ENCODE peak calls at places on chromosomes 4 and X, in seven cellular contexts. V is breast epithelium, D is H1, J is IMR-90, C is cardiac muscle cell, X is heart left ventricle, H is uterus. Q is an unnamed sample.

GRCh38 chrX:154142386-154142785 is 1.7 kb upstream of the OPN1LW start:
- DNase-seq in H (peak; percentile 40), C (no peak), X (no peak), D (no peak), J (no peak), V (no peak), Q (no peak)

GRCh38 chrX:103398321-103398937 is 22.1 kb downstream of the BEX3 start:
- DNase-seq in D (no peak), V (no peak), J (peak; percentile 86), X (no peak), H (no peak), C (no peak), Q (no peak)

GRCh38 chr4:176964116-176964691 is 171.5 kb upstream of the VEGFC start:
- DNase-seq in H (no peak), D (peak; percentile 63), V (no peak), J (no peak), C (no peak), X (no peak), Q (no peak)

GRCh38 chrX:11968470-11968869 is 169.8 kb upstream of the FRMPD4 start:
- DNase-seq in X (no peak), C (no peak), J (peak; percentile 21), H (no peak), D (no peak), V (no peak), Q (no peak)

GRCh38 chr4:8225704-8226443 is 26.8 kb downstream of the SH3TC1 start:
- DNase-seq in V (no peak), C (no peak), H (no peak), J (no peak), D (no peak), X (peak; percentile 40), Q (no peak)

GRCh38 chr4:89171176-89171575 is 59.8 kb downstream of the TIGD2 start:
- DNase-seq in X (no peak), C (no peak), H (no peak), D (no peak), J (no peak), V (no peak), Q (no peak)

GRCh38 chr4:67934628-67935027 is 28.7 kb downstream of the TMPRSS11A start:
- DNase-seq in V (no peak), C (no peak), J (no peak), D (no peak), H (no peak), X (no peak), Q (no peak)

GRCh38 chr4:177505171-177505615 is 63.0 kb upstream of the AGA start:
- DNase-seq in J (no peak), D (peak; percentile 76), X (no peak), C (no peak), H (no peak), V (no peak), Q (no peak)

GRCh38 chr4:47852121-47852520 is 14.3 kb upstream of the CORIN start:
- DNase-seq in D (no peak), H (peak; percentile 39), J (peak; percentile 92), C (no peak), X (no peak), V (no peak), Q (no peak)

GRCh38 chrX:39518451-39519212 is 579.1 kb downstream of the BCOR start:
- DNase-seq in J (no peak), V (no peak), D (no peak), X (peak; percentile 60), H (no peak), C (peak; percentile 34), Q (no peak)

GRCh38 chr4:88188738-88189417 is 30.4 kb upstream of the ABCG2 start:
- DNase-seq in V (no peak), D (no peak), X (no peak), J (no peak), H (no peak), C (no peak), Q (no peak)

GRCh38 chr4:184279496-184280082 is 61.9 kb upstream of the ENPP6 start:
- DNase-seq in C (no peak), X (no peak), H (no peak), J (no peak), D (peak; percentile 14), V (no peak), Q (no peak)

GRCh38 chrX:102604327-102604726 is 5.0 kb downstream of the ARMCX5 start:
- DNase-seq in H (no peak), C (no peak), J (no peak), X (no peak), D (no peak), V (no peak), Q (no peak)

GRCh38 chr4:184695178-184695896 is 38.6 kb downstream of the CENPU start:
- DNase-seq in D (no peak), C (peak; percentile 15), H (no peak), X (no peak), V (no peak), J (peak; percentile 19), Q (no peak)

GRCh38 chrX:148070504-148070877 is 89.4 kb downstream of the FMR1NB start:
- DNase-seq in H (no peak), X (no peak), V (no peak), D (no peak), J (no peak), C (no peak), Q (no peak)

GRCh38 chrX:140712413-140713173 is 3.0 kb downstream of the LINC00632 start:
- DNase-seq in H (no peak), J (peak; percentile 55), D (peak; percentile 44), C (peak; percentile 62), X (peak; percentile 71), V (peak; percentile 52), Q (peak; percentile 45)

GRCh38 chr4:57943672-57944071 is 833.5 kb upstream of the IGFBP7 start:
- DNase-seq in V (no peak), C (no peak), J (no peak), X (peak; percentile 40), H (no peak), D (no peak), Q (no peak)

GRCh38 chrX:133544105-133544504 is 128.8 kb upstream of the GPC4 start:
- DNase-seq in H (peak; percentile 46), D (no peak), X (no peak), C (no peak), J (peak; percentile 7), V (no peak), Q (no peak)

GRCh38 chr4:140249351-140249750 is 95.4 kb upstream of the MAML3 start:
- DNase-seq in J (peak; percentile 57), H (no peak), D (no peak), C (no peak), X (no peak), V (no peak), Q (no peak)

GRCh38 chr4:135532132-135532531 is 1330.5 kb upstream of the PABPC4L start:
- DNase-seq in C (no peak), X (no peak), V (no peak), D (no peak), J (no peak), H (no peak), Q (no peak)

GRCh38 chrX:116873678-116874077 is 410.9 kb upstream of the CT83 start:
- DNase-seq in X (no peak), V (no peak), D (no peak), J (no peak), C (no peak), H (no peak), Q (no peak)

DNA sequence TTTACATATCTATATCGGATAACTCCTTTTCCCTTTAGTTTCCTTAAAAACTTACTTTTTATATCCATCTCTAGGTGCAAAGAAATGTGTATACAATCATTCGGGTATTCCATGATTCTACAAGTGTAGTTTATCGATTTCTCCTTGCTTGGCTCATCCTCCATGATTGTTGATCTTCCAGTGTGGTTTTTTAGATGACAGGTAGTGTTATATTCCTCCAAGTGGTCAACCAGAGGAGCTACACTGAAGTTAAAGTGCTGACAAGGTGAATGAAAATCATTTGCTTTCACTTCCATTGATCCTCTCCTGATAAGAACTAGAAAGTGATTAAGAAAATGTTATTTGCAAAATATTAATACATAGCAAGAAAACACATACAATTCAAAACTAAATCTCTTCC is 38.5 kb downstream of the TMEM156 start:
- DNase-seq in J (no peak), X (no peak), V (no peak), D (no peak), C (no peak), H (no peak), Q (no peak)
- TF ChIP-seq CTCF in J (peak; percentile 23), X (no peak), V (no peak), D (peak; percentile 37), C (peak; percentile 6), H (no peak), Q (no peak)

GRCh38 chr4:28505064-28505463 is 1644.4 kb downstream of the STIM2 start:
- DNase-seq in H (no peak), D (no peak), J (no peak), X (no peak), C (no peak), V (no peak), Q (no peak)

DNA sequence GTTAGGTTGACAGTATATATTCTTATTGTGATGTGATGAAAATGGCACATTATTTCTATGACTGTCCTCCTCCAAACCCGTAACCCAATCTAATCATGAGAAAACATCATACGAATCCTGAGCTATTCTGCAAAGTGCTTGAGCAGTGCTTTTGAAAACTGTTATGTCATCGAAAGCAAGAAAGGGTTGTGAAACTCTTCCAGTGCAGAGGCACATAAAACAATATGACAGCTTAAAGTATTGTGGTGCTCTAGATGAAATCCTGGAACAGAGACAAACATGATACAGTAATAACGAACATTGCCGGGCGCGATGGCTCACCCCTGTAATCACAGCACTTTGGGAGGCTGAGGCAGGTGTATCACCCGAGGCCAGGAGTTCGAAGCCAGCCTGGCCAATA is 1648.0 kb downstream of the STIM2 start:
- DNase-seq in D (no peak), H (no peak), X (no peak), J (no peak), C (no peak), V (no peak), Q (no peak)
- H3K4me3 ChIP-seq in D (no peak overlapping the region), H (no peak overlapping the region), X (no peak overlapping the region), J (no peak overlapping the region), C (no peak overlapping the region), V (no peak overlapping the region), Q (no peak overlapping the region)

GRCh38 chr4:163111588-163111987 is 55.1 kb downstream of the NAF1 start:
- DNase-seq in D (no peak), X (no peak), H (no peak), C (peak; percentile 35), J (peak; percentile 26), V (no peak), Q (no peak)
- TF ChIP-seq CTCF in D (peak; percentile 46), X (no peak), H (no peak), C (peak; percentile 44), J (peak; percentile 40), V (no peak), Q (no peak)

GRCh38 chr4:13143234-13143633 is 340.9 kb downstream of the RAB28 start:
- DNase-seq in V (no peak), C (no peak), H (no peak), J (no peak), D (no peak), X (no peak), Q (no peak)
- H3K4me3 ChIP-seq in V (no peak overlapping the region), C (no peak overlapping the region), H (no peak overlapping the region), J (no peak overlapping the region), D (no peak overlapping the region), X (no peak overlapping the region), Q (no peak overlapping the region)